ENCODE peak calls at places on chromosomes 2 and 18, in six cellular contexts. One of them, this sample, is unnamed.

GRCh38 chr18:24300703-24301102 is 96.9 kb downstream of the OSBPL1A start:
- DNase-seq in HCT116: no peak
- DNase-seq in HepG2: no peak
- DNase-seq in endothelial cell of umbilical vein: no peak
- DNase-seq in H1: no peak
- DNase-seq in K562: no peak
- DNase-seq in this sample: no peak

GRCh38 chr2:203802277-203803045 is 65.1 kb upstream of the CTLA4 start:
- DNase-seq in HCT116: no peak
- DNase-seq in HepG2: no peak
- DNase-seq in endothelial cell of umbilical vein: no peak
- DNase-seq in H1: no peak
- DNase-seq in K562: no peak
- DNase-seq in this sample: no peak

GRCh38 chr2:111918383-111918806 is 20.0 kb downstream of the MERTK start:
- DNase-seq in HCT116: no peak
- DNase-seq in HepG2: no peak
- DNase-seq in endothelial cell of umbilical vein: peak; percentile 48
- DNase-seq in H1: no peak
- DNase-seq in K562: peak; percentile 71
- DNase-seq in this sample: peak; percentile 65

GRCh38 chr2:207467716-207468347 is 61.9 kb upstream of the CREB1 start:
- DNase-seq in HCT116: no peak
- DNase-seq in HepG2: no peak
- DNase-seq in endothelial cell of umbilical vein: no peak
- DNase-seq in H1: no peak
- DNase-seq in K562: no peak
- DNase-seq in this sample: no peak

GRCh38 chr2:84458436-84459027 is 548 bp downstream of the SUCLG1 start:
- DNase-seq in HCT116: no peak
- DNase-seq in HepG2: peak; percentile 49
- DNase-seq in endothelial cell of umbilical vein: peak; percentile 30
- DNase-seq in H1: no peak
- DNase-seq in K562: peak; percentile 25
- DNase-seq in this sample: no peak

GRCh38 chr2:27175330-27175729 is 26.5 kb downstream of the TCF23 start:
- DNase-seq in HCT116: no peak
- DNase-seq in HepG2: no peak
- DNase-seq in endothelial cell of umbilical vein: no peak
- DNase-seq in H1: no peak
- DNase-seq in K562: no peak
- DNase-seq in this sample: no peak

GRCh38 chr2:195442458-195443175 is 214.4 kb upstream of the SLC39A10 start:
- DNase-seq in HCT116: no peak
- DNase-seq in HepG2: no peak
- DNase-seq in endothelial cell of umbilical vein: no peak
- DNase-seq in H1: no peak
- DNase-seq in K562: no peak
- DNase-seq in this sample: no peak

GRCh38 chr18:62963522-62963921 is 248.2 kb downstream of the PHLPP1 start:
- DNase-seq in HCT116: no peak
- DNase-seq in HepG2: no peak
- DNase-seq in endothelial cell of umbilical vein: no peak
- DNase-seq in H1: no peak
- DNase-seq in K562: no peak
- DNase-seq in this sample: no peak

GRCh38 chr2:74577448-74577847 is 22.9 kb downstream of the DOK1 start:
- DNase-seq in HCT116: no peak
- DNase-seq in HepG2: no peak
- DNase-seq in endothelial cell of umbilical vein: no peak
- DNase-seq in H1: no peak
- DNase-seq in K562: peak; percentile 45
- DNase-seq in this sample: no peak

GRCh38 chr2:183033951-183034350 is 4.3 kb downstream of the NCKAP1 start:
- DNase-seq in HCT116: no peak
- DNase-seq in HepG2: no peak
- DNase-seq in endothelial cell of umbilical vein: no peak
- DNase-seq in H1: no peak
- DNase-seq in K562: no peak
- DNase-seq in this sample: no peak

GRCh38 chr18:46755315-46756171 is 1.3 kb downstream of the ST8SIA5 start:
- DNase-seq in HCT116: no peak
- DNase-seq in HepG2: no peak
- DNase-seq in endothelial cell of umbilical vein: no peak
- DNase-seq in H1: no peak
- DNase-seq in K562: no peak
- DNase-seq in this sample: no peak

GRCh38 chr2:129253461-129253812 is 726.0 kb upstream of the RAB6C start:
- DNase-seq in HCT116: peak; percentile 10
- DNase-seq in HepG2: no peak
- DNase-seq in endothelial cell of umbilical vein: no peak
- DNase-seq in H1: peak; percentile 15
- DNase-seq in K562: peak; percentile 8
- DNase-seq in this sample: no peak

GRCh38 chr2:23809168-23809567 is 117.8 kb downstream of the ATAD2B start:
- DNase-seq in HCT116: no peak
- DNase-seq in HepG2: no peak
- DNase-seq in endothelial cell of umbilical vein: no peak
- DNase-seq in H1: no peak
- DNase-seq in K562: no peak
- DNase-seq in this sample: no peak

GRCh38 chr18:46481847-46482245 is 175.2 kb downstream of the LOXHD1 start:
- DNase-seq in HCT116: no peak
- DNase-seq in HepG2: no peak
- DNase-seq in endothelial cell of umbilical vein: no peak
- DNase-seq in H1: no peak
- DNase-seq in K562: no peak
- DNase-seq in this sample: no peak

GRCh38 chr2:17793293-17793692 is 23.0 kb upstream of the MSGN1 start:
- DNase-seq in HCT116: no peak
- DNase-seq in HepG2: no peak
- DNase-seq in endothelial cell of umbilical vein: no peak
- DNase-seq in H1: no peak
- DNase-seq in K562: no peak
- DNase-seq in this sample: no peak

GRCh38 chr2:6772366-6772710 is 93.4 kb downstream of the CMPK2 start:
- DNase-seq in HCT116: no peak
- DNase-seq in HepG2: no peak
- DNase-seq in endothelial cell of umbilical vein: no peak
- DNase-seq in H1: no peak
- DNase-seq in K562: peak; percentile 11
- DNase-seq in this sample: no peak

GRCh38 chr18:48887294-48887904 is 63.4 kb downstream of the SMAD7 start:
- DNase-seq in HCT116: no peak
- DNase-seq in HepG2: no peak
- DNase-seq in endothelial cell of umbilical vein: no peak
- DNase-seq in H1: no peak
- DNase-seq in K562: no peak
- DNase-seq in this sample: no peak

GRCh38 chr2:130378206-130378897 is 22.5 kb downstream of the PTPN18 start:
- DNase-seq in HCT116: no peak
- DNase-seq in HepG2: no peak
- DNase-seq in endothelial cell of umbilical vein: no peak
- DNase-seq in H1: no peak
- DNase-seq in K562: peak; percentile 43
- DNase-seq in this sample: no peak

GRCh38 chr2:66189598-66189997 is 245.3 kb upstream of the MEIS1 start:
- DNase-seq in HCT116: no peak
- DNase-seq in HepG2: no peak
- DNase-seq in endothelial cell of umbilical vein: no peak
- DNase-seq in H1: no peak
- DNase-seq in K562: no peak
- DNase-seq in this sample: peak; percentile 91
- TF ChIP-seq POLR2AphosphoS5 in HCT116: no peak
- TF ChIP-seq POLR2AphosphoS5 in HepG2: no peak
- TF ChIP-seq POLR2AphosphoS5 in endothelial cell of umbilical vein: no peak
- TF ChIP-seq POLR2AphosphoS5 in H1: no peak
- TF ChIP-seq POLR2AphosphoS5 in K562: no peak
- TF ChIP-seq POLR2AphosphoS5 in this sample: no peak

GRCh38 chr2:219308142-219309093 is 783 bp downstream of the PTPRN start:
- DNase-seq in HCT116: peak; percentile 29
- DNase-seq in HepG2: peak; percentile 41
- DNase-seq in endothelial cell of umbilical vein: peak; percentile 38
- DNase-seq in H1: no peak
- DNase-seq in K562: peak; percentile 84
- DNase-seq in this sample: no peak
- H3K4me3 ChIP-seq in HCT116: no peak overlapping the region
- H3K4me3 ChIP-seq in HepG2: no peak overlapping the region
- H3K4me3 ChIP-seq in endothelial cell of umbilical vein: no peak overlapping the region
- H3K4me3 ChIP-seq in H1: peak overlapping the region; percentile 44
- H3K4me3 ChIP-seq in K562: peak overlapping the region; percentile 22
- H3K4me3 ChIP-seq in this sample: no peak overlapping the region

DNA sequence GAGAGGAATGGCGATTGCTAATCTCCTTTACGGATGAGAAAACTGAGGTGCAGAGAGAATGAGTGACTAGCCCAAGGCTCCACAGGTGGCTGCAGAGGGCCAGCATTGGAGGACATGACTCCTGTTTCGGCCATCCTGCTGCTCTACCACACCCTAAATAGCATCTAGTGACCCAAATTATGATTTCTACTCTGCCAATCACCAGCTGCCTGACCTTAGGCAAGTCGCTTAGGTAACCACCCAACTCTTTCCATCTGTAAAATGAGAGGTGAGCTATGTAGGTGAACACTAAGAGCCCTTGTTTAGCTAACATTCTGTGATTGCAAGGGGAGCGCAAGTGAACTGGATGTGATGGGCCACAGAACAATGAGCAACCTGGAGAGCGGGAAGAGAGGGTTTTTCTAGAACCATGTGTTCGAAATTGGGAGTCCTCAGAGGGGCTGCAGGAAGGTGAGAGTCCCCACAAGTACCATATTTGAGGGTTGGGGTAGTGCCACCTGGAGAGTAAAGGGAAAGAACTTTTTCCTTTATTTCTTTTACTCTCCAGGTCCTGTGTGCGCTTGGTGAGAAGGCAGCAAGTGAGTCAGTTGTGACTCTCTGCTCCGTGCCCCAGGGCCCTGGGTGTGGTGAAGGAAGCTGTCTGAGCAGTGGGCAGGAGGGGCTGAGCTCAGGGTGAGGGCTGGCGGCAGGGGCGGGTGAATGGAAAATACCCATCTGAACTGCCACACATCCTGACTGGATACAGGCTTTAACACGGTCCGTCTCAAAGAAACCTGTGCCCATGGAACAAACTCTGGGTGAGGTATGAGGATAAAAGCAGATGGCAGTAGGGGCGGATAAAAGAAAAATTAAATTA is 2.4 kb downstream of the CYP27C1 start:
- DNase-seq in HCT116: peak; percentile 23
- DNase-seq in HepG2: no peak
- DNase-seq in endothelial cell of umbilical vein: peak; percentile 14
- DNase-seq in H1: no peak
- DNase-seq in K562: no peak
- DNase-seq in this sample: no peak
- TF ChIP-seq EZH2 in HCT116: no peak
- TF ChIP-seq EZH2 in HepG2: no peak
- TF ChIP-seq EZH2 in endothelial cell of umbilical vein: no peak
- TF ChIP-seq EZH2 in H1: no peak
- TF ChIP-seq EZH2 in K562: no peak
- TF ChIP-seq EZH2 in this sample: no peak

GRCh38 chr2:215269397-215270117 is 42.3 kb upstream of the ATIC start:
- DNase-seq in HCT116: peak; percentile 72
- DNase-seq in HepG2: peak; percentile 85
- DNase-seq in endothelial cell of umbilical vein: peak; percentile 77
- DNase-seq in H1: no peak
- DNase-seq in K562: peak; percentile 86
- DNase-seq in this sample: peak; percentile 77
- TF ChIP-seq POLR2AphosphoS5 in HCT116: no peak
- TF ChIP-seq POLR2AphosphoS5 in HepG2: no peak
- TF ChIP-seq POLR2AphosphoS5 in endothelial cell of umbilical vein: no peak
- TF ChIP-seq POLR2AphosphoS5 in H1: no peak
- TF ChIP-seq POLR2AphosphoS5 in K562: no peak
- TF ChIP-seq POLR2AphosphoS5 in this sample: no peak

GRCh38 chr2:104658149-104658839 is 195.6 kb upstream of the POU3F3 start:
- DNase-seq in HCT116: no peak
- DNase-seq in HepG2: no peak
- DNase-seq in endothelial cell of umbilical vein: no peak
- DNase-seq in H1: peak; percentile 36
- DNase-seq in K562: no peak
- DNase-seq in this sample: no peak

GRCh38 chr2:104658840-104659591 is 194.9 kb upstream of the POU3F3 start:
- DNase-seq in HCT116: no peak
- DNase-seq in HepG2: no peak
- DNase-seq in endothelial cell of umbilical vein: no peak
- DNase-seq in H1: peak; percentile 3
- DNase-seq in K562: no peak
- DNase-seq in this sample: no peak

GRCh38 chr2:104654813-104655212 is 199.1 kb upstream of the POU3F3 start:
- DNase-seq in HCT116: no peak
- DNase-seq in HepG2: no peak
- DNase-seq in endothelial cell of umbilical vein: no peak
- DNase-seq in H1: no peak
- DNase-seq in K562: no peak
- DNase-seq in this sample: no peak

DNA sequence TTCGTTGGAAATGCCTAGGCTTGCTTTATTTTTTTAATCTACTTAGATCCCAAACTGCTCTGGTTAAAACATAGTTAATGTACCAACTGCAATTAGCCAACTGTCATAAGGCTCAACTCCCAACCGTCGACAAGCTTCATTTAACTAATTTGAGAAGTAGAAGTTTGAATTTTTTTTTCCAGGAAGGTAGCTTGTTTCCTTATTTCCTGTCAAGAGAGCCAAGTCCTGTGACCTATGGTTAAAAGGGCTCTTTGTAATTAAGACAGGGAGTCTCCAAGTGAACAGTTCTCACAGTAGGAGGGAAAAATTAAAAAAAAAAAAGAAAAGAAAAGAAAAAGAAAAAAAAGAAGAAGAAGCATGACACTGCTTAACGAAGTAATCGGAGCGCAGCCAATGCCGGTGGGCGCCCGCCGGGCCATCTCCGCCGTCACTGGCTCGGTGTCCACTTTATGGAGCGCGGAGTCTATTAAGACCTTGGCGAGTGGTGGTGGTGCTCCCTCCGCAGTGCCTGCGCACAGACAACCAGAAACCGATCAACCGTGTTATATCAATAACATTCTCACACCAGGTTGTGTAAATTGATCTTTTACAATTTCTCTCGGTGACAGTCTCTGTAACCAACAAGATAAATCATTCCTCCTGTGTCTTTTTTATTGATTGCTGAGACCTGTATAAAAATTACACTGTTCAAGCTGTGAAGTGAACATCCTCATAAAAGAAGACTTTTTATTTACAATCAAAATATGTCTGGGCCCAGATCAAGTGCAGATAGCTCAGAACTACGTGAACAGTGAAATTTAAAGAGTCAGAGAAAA is 197.2 kb upstream of the POU3F3 start:
- DNase-seq in HCT116: no peak
- DNase-seq in HepG2: no peak
- DNase-seq in endothelial cell of umbilical vein: no peak
- DNase-seq in H1: no peak
- DNase-seq in K562: no peak
- DNase-seq in this sample: no peak
- H3K4me3 ChIP-seq in HCT116: no peak overlapping the region
- H3K4me3 ChIP-seq in HepG2: no peak overlapping the region
- H3K4me3 ChIP-seq in endothelial cell of umbilical vein: no peak overlapping the region
- H3K4me3 ChIP-seq in H1: peak overlapping the region; percentile 0
- H3K4me3 ChIP-seq in K562: no peak overlapping the region
- H3K4me3 ChIP-seq in this sample: no peak overlapping the region

This sample was measured in SK-N-MC.